ENCODE peak calls at places on chromosome 19, in five cellular contexts. B is RWPE2, M is mucosa of descending colon, F is esophagus squamous epithelium, V is thoracic aorta. C is an unnamed sample.

GRCh38 chr19:9961103-9961502 is 24.8 kb upstream of the OLFM2 start:
- DNase-seq in B (no peak), M (no peak), F (no peak), V (no peak), C (no peak)

GRCh38 chr19:6668696-6669095 is 1.3 kb downstream of the TNFSF14 start:
- DNase-seq in B (no peak), M (no peak), F (no peak), V (no peak), C (no peak)

GRCh38 chr19:51421229-51422052 is 4.0 kb upstream of the SIGLEC10 start:
- DNase-seq in B (no peak), M (no peak), F (no peak), V (no peak), C (no peak)

GRCh38 chr19:4722671-4723464 is 774 bp downstream of the DPP9 start:
- DNase-seq in B (no peak), M (no peak), F (no peak), V (no peak), C (no peak)

GRCh38 chr19:38515906-38516305 is 82.4 kb downstream of the RYR1 start:
- DNase-seq in B (no peak), M (no peak), F (no peak), V (no peak), C (no peak)

GRCh38 chr19:19567391-19567790 is 29.3 kb downstream of the CILP2 start:
- DNase-seq in B (no peak), M (no peak), F (no peak), V (no peak), C (no peak)

GRCh38 chr19:19858751-19859150 is 6.9 kb upstream of the ZNF253 start:
- DNase-seq in B (no peak), M (no peak), F (no peak), V (no peak), C (no peak)

GRCh38 chr19:7512400-7512851 is 3.5 kb upstream of the ZNF358 start:
- DNase-seq in B (no peak), M (no peak), F (no peak), V (no peak), C (no peak)

GRCh38 chr19:45444318-45445041 is 20.8 kb upstream of the ERCC1 start:
- DNase-seq in B (peak; percentile 79), M (peak; percentile 95), F (peak; percentile 36), V (peak; percentile 83), C (peak; percentile 88)

GRCh38 chr19:42121666-42122069 is 10.6 kb downstream of the POU2F2 start:
- DNase-seq in B (peak; percentile 93), M (peak; percentile 85), F (no peak), V (no peak), C (peak; percentile 34)

GRCh38 chr19:2235026-2235395 is 1.1 kb downstream of the PLEKHJ1 start:
- DNase-seq in B (no peak), M (no peak), F (no peak), V (no peak), C (no peak)

GRCh38 chr19:3398900-3399278 is 32.5 kb downstream of the NFIC start:
- DNase-seq in B (no peak), M (no peak), F (no peak), V (no peak), C (no peak)

GRCh38 chr19:12208221-12208620 is 45.3 kb downstream of the ZNF136 start:
- DNase-seq in B (no peak), M (no peak), F (no peak), V (no peak), C (no peak)

GRCh38 chr19:47309608-47310007 is at the start of gene C5AR1:
- DNase-seq in B (no peak), M (no peak), F (no peak), V (no peak), C (peak; percentile 72)

GRCh38 chr19:6061420-6062130 is 48.7 kb downstream of the RFX2 start:
- DNase-seq in B (no peak), M (no peak), F (no peak), V (no peak), C (peak; percentile 82)

GRCh38 chr19:32345261-32346207 is at the start of gene ZNF507:
- DNase-seq in B (peak; percentile 80), M (peak; percentile 87), F (no peak), V (peak; percentile 38), C (no peak)

GRCh38 chr19:1214862-1215731 is 9.5 kb downstream of the STK11 start:
- DNase-seq in B (peak; percentile 75), M (no peak), F (no peak), V (no peak), C (peak; percentile 92)
- TF ChIP-seq CTCF in B (no peak), M (no peak), F (no peak), V (no peak), C (no peak)

GRCh38 chr19:36072081-36072480 is 17.4 kb downstream of the WDR62 start:
- DNase-seq in B (no peak), M (no peak), F (no peak), V (no peak), C (no peak)

GRCh38 chr19:36067681-36068080 is 13.0 kb downstream of the WDR62 start:
- DNase-seq in B (no peak), M (no peak), F (no peak), V (no peak), C (no peak)

DNA sequence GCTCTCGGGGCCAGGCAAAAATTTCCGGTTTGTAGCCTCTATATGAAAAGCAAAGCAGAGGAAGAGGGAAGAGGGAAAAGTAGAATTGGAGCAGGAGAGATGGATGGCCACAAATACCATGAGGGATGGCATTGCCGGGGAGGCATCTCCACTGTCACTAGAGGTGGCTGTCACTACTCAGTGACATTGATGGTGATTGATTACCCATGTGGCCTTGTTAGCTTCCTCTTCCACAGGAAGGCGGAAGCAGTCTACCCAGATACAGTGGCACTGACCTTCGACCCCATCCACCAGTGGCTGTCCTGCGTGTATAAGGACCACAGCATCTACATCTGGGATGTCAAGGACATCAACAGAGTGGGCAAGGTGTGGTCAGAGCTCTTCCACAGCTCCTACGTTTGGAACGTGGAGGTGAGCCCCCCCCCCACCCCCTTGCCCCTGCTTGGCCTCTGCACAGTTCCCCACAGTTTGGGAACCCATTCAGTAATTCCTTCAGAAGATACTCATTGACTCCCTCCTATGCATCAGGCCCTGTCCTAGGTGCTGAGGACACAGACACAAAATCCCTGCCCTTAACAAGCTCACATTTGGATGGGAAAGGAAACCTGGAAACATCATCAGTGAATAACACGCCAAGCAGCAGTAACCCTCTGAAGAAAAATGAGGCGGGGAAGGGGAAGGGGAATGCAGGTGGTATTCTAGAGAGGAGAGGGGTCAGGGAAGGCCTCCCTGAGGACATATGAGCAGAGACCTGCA is 18.6 kb downstream of the WDR62 start:
- DNase-seq in B (no peak), M (no peak), F (no peak), V (no peak), C (no peak)
- TF ChIP-seq CTCF in B (no peak), M (no peak), F (no peak), V (no peak), C (no peak)

GRCh38 chr19:18522124-18522861 is 423 bp upstream of the ELL start:
- DNase-seq in B (peak; percentile 100), M (peak; percentile 100), F (peak; percentile 100), V (peak; percentile 100), C (peak; percentile 100)
- TF ChIP-seq CTCF in B (no peak), M (peak; percentile 8), F (peak; percentile 16), V (no peak), C (peak; percentile 31)

DNA sequence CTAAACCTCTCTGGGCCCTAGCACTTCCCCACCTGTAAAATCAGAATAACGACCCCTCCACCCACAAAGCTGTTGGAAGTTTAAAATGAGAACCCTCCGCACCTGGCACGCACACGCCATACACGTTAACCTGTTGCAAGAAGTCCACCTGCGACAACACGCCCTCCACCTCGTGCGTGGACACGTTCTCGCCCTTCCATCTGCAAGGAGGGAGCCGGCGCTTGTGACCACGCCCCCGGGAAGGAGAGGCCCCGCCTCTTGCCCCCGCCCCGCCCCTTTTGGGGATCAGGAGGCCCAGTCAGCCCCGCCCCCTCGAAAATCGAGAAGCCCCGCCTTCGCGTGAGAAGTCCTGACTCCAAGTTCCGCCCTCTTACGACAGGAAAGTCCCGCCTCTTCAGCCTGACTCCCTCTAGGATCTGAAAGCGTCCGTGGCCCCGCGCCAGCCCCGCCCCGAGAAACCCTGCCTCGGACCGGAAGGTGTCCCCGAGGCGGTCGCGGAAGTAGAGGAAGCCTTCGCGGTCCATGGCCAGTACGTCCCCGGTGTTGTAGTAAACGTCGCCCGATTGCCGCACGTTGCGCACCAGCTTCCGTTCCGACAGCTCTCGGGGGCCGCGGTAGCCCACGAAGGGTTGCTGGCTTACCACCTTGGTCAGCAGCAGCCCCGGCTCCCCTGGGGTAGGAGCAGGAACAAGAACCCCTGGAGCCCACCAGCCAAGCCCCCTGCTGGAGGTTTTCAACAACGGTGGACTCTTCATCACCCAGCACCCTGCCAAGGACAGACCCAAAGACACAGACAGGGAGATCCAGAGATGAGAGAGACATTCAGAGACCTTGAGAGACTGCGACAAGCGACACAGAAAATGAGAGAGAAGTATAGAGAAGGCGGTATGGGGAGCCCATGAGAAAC is 12.5 kb downstream of the SLC27A5 start:
- DNase-seq in B (peak; percentile 100), M (peak; percentile 99), F (peak; percentile 87), V (peak; percentile 99), C (peak; percentile 96)
- TF ChIP-seq CTCF in B (no peak), M (no peak), F (no peak), V (peak; percentile 13), C (peak; percentile 42)

GRCh38 chr19:8657869-8658268 is 27.4 kb downstream of the NFILZ start:
- DNase-seq in B (no peak), M (no peak), F (no peak), V (no peak), C (no peak)

GRCh38 chr19:8659905-8660304 is 29.5 kb downstream of the NFILZ start:
- DNase-seq in B (no peak), M (no peak), F (no peak), V (no peak), C (no peak)

GRCh38 chr19:8655340-8655709 is 24.9 kb downstream of the NFILZ start:
- DNase-seq in B (no peak), M (no peak), F (no peak), V (no peak), C (no peak)

DNA sequence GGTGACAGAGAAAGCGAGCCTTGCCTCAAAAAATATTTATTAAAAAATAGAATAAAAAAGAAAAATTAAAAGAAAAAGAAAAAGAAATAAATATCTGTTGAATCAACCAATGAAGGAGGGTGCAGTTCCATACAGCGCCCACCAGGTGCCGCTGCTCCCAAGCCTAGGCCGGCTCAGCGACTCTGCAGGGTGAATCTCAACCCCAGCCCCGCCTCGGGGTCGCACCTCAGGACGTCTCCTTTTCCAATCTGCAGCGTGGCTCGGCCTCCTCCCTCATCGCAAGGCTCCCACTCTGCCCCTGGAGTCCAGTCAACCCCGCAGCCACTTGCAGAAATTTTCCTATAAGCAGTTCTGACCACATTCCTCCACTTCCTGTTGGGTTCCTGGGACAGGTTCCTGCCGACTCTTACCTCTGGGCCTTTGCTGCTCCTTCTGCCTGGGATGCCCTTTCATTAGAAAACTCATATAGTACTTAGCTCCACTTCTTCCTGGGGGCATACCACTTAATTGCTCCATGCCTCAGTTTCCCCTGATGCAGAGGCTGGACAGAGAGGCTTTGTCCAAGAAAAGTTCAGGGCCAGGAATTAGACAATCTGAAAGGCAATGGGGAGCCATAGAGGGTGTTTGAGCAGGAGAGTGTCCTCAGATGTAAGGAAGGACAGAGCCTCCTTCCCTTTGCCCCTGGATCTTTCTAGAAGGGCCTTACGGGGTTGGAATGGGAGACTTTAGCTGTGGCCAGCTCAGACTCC is 24.3 kb downstream of the NFILZ start:
- DNase-seq in B (no peak), M (peak; percentile 62), F (no peak), V (no peak), C (no peak)
- TF ChIP-seq CTCF in B (peak; percentile 91), M (peak; percentile 95), F (peak; percentile 100), V (peak; percentile 98), C (peak; percentile 79)

C was measured in ascending aorta.